ENCODE peak calls at places on chromosomes 13 and 19, in six cellular contexts. P is testis, N is right lobe of liver, C is ascending aorta, F is cardiac muscle cell, L is brain microvascular endothelial cell. J is an unnamed sample.

GRCh38 chr19:10861118-10861651 is 10.2 kb upstream of the CARM1 start:
- DNase-seq in F (peak), N (no peak), C (no peak), P (peak), L (peak), J (no peak)

GRCh38 chr19:30082611-30083010 is 140.6 kb downstream of the URI1 start:
- DNase-seq in L (no peak), F (no peak), C (no peak), N (no peak), P (no peak), J (no peak)

GRCh38 chr13:98345103-98345899 is 168.2 kb upstream of the RNF113B start:
- DNase-seq in F (peak), P (no peak), C (no peak), L (no peak), N (no peak), J (no peak)

GRCh38 chr19:39381910-39382611 is 8.8 kb downstream of the PAF1 start:
- DNase-seq in L (no peak), C (no peak), N (no peak), F (no peak), P (no peak), J (no peak)

GRCh38 chr19:15397236-15397635 is 17.6 kb upstream of the AKAP8 start:
- DNase-seq in P (no peak), L (no peak), C (no peak), N (no peak), F (no peak), J (no peak)

GRCh38 chr19:49690073-49690655 is 752 bp upstream of the CPT1C start:
- DNase-seq in F (no peak), C (no peak), P (no peak), N (no peak), L (no peak), J (no peak)

GRCh38 chr13:107649071-107649470 is 566.3 kb downstream of the LIG4 start:
- DNase-seq in N (no peak), P (no peak), C (no peak), L (no peak), F (peak), J (no peak)

GRCh38 chr19:52664461-52664860 is 26.3 kb upstream of the ZNF83 start:
- DNase-seq in F (no peak), L (no peak), P (no peak), N (no peak), C (no peak), J (no peak)

GRCh38 chr19:38842439-38843174 is 7.2 kb downstream of the HNRNPL start:
- DNase-seq in L (no peak), N (no peak), C (no peak), F (no peak), P (no peak), J (no peak)

GRCh38 chr13:110607675-110608224 is 7.6 kb upstream of the NAXD start:
- DNase-seq in L (no peak), P (no peak), N (no peak), F (no peak), C (no peak), J (no peak)

GRCh38 chr13:30715837-30716236 is 19.5 kb upstream of the ALOX5AP start:
- DNase-seq in C (peak), P (no peak), F (no peak), N (no peak), L (no peak), J (no peak)

GRCh38 chr19:3504723-3505122 is 1.4 kb upstream of the FZR1 start:
- DNase-seq in F (peak), P (no peak), N (no peak), L (no peak), C (no peak), J (no peak)

GRCh38 chr19:36719687-36720556 is 32.5 kb downstream of the ZNF567 start:
- DNase-seq in P (no peak), C (no peak), N (no peak), L (no peak), F (peak), J (no peak)

GRCh38 chr13:59658027-59658735 is 505.5 kb downstream of the DIAPH3 start:
- DNase-seq in L (no peak), F (no peak), C (no peak), P (no peak), N (no peak), J (no peak)

GRCh38 chr13:109759609-109760008 is 26.8 kb downstream of the IRS2 start:
- DNase-seq in N (no peak), F (no peak), P (no peak), C (no peak), L (no peak), J (no peak)

GRCh38 chr13:78972561-78972960 is 313.6 kb upstream of the OBI1 start:
- DNase-seq in F (no peak), P (peak), L (no peak), C (no peak), N (no peak), J (no peak)

GRCh38 chr19:16886305-16886880 is 2.4 kb upstream of the F2RL3 start:
- DNase-seq in P (peak), L (peak), C (no peak), F (peak), N (no peak), J (no peak)

DNA sequence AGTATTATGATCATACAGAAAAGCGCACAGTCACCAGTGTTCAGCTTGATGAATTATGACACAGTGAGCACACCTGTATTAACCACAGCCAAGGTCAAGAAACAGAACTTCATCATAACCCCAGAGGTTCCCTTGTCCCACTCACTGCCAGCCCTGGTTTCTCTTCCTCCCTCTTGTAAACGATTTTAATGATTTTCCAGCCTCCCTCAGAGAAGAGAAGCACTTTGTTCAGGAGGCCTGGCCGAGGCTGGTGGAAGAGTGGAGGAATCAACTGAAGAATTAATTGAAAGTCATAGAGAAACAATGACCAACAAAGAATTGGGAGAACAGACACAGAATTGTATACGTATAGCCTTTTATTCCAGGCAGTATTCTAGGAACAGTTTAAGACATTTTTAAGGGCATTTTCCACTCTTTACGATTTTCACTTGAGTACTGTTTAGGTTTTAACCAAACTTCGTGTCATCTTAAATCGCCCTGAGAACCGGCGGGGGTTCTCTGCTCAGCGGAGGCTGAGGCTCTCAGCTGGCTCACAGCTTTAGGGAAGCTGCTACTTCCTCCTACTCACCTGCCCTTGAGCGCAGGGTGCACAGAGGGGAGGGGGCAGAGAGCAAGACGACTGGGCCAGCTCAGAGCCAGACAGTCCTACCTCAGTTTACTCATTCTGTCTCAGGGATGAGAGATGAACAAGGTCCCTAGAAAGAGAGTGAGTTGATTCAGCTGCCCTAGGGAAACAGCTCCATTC is 108.6 kb downstream of the AKAP11 start:
- DNase-seq in N (no peak), L (no peak), F (no peak), C (no peak), P (no peak), J (no peak)
- H3K27ac ChIP-seq in N (no peak), L (no peak), F (no peak), C (no peak), P (no peak), J (no peak)

DNA sequence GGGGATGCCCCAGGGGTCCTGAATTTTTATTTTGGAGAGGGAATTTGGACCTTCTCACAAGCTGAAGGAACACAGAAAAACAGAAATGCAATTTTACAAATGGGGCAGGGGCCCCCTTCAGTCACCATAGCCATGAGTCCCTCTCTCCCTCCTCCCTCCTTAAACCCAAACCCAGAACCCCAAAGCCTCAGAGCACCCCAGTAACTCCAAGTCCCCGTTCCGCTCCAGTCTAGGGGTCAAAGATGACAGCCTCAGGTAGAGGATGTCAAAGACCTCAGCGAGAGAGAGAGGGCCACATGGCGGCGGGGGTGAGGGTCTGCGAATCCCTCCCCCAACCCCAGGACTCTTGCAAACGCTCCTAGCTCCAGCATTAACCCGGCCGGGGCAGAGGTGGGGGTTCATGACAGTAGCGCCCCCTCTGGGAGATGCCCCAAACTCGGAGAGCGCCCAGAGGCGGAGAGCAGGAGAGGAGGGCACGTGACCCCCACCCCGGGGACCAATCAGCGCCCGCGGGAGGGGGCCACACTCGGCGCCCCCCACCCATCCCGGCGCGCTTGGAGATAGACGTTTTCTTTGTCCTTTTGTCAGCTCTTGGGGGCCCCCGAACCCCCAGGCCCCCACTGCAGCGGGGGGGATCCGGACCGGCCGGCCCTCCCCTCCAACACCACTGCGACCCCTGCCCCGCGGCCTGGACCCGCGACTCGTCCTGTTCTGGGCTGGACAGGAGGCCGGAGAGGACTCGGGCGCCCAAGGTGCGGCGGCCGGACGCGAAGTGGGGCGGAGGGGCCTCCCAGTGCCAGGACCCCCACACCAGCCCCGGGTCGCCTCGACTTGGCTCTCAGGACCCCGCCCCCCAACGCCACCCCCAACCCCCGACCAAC is 20.8 kb upstream of the SEMA6B start:
- DNase-seq in F (no peak), N (no peak), P (no peak), L (no peak), C (no peak), J (no peak)
- TF ChIP-seq CTCF in F (peak), N (no peak), P (no peak), L (peak), C (no peak), J (no peak)

GRCh38 chr19:48646192-48646911 is 365 bp upstream of the CA11 start:
- DNase-seq in C (peak), F (peak), N (peak), L (peak), P (peak), J (peak)

GRCh38 chr19:48644355-48644754 is 1.6 kb downstream of the CA11 start:
- DNase-seq in C (no peak), P (no peak), N (no peak), L (no peak), F (no peak), J (no peak)

GRCh38 chr19:48646912-48647216 is 877 bp upstream of the CA11 start:
- DNase-seq in C (no peak), F (no peak), N (no peak), L (no peak), P (no peak), J (no peak)

GRCh38 chr19:48644839-48645651 is 942 bp downstream of the CA11 start:
- DNase-seq in N (peak), L (peak), P (peak), F (peak), C (peak), J (peak)

DNA sequence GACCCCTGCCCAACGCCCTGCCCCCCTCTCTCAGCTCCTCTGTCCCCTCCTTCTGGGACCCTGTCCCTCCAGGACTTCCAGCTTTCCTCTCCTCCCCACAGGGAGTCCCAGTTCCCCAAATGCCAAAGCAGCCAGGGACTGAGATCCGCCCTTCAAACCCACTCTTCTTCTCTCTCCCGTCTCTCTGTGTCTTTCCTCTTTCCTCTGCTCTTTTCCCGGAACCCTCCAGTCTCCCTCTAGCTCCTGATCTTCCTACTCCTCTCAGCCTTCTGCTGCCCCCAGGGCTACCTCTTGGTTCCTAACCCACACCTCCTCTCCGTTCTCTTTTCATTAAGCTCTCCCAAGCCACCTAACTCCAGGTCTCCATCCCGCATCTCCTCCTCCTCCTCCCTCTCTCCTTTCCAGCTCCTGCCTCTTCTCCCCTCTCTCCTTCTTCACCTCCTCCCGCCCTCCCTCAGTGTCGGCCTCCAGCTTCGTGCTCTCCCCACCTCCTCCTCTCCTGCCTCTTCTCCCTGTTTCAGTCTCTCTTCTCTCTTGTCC is at the start of gene CA11:
- DNase-seq in N (no peak), P (no peak), L (no peak), F (peak), C (no peak), J (no peak)
- H3K27ac ChIP-seq in N (peak), P (peak), L (no peak), F (peak), C (peak), J (peak)

GRCh38 chr13:62022369-62022768 is 606.7 kb upstream of the PCDH20 start:
- DNase-seq in F (no peak), L (no peak), C (no peak), P (no peak), N (no peak), J (no peak)
- TF ChIP-seq CTCF in F (no peak), L (no peak), C (no peak), P (no peak), N (no peak), J (no peak)

GRCh38 chr19:13098291-13099072 is 4.2 kb downstream of the LYL1 start:
- DNase-seq in L (no peak), F (peak), C (peak), N (no peak), P (no peak), J (no peak)
- H3K27ac ChIP-seq in L (no peak), F (no peak), C (peak), N (peak), P (peak), J (peak)

DNA sequence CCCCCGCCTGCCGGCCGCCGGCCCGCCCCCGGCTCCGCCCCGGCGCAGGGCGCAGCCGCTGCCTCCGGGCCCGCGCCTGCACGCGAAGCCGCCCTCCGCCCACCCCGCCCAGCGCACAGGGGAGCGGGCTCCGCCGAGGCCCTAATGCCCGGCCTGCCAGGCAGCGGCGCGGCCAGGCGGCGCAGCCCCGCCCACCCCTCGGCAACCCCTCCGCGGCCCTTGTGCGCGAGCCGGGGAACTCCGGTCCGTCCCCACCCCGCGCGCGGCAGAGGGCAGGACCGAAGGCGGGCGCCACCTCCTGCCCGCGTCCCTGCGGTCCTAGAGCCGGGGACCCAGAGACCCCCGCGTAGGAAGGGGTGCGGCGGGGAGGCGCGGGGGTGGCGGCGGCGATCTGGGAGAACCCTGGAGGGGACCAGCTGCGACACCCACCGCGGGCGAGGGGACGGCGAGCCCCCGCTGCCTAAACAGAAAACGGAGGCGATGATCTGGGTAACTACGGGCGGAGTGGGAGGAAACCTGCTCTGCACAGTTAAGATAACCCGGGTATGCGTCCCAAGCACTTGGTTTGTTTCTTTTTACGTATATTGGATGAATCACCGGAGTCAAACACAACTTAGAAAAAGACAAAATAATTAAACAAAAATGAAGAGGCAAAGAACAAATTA is 351 bp upstream of the USP12 start:
- DNase-seq in N (peak), C (peak), L (peak), P (peak), F (peak), J (peak)
- TF ChIP-seq CTCF in N (peak), C (no peak), L (no peak), P (no peak), F (no peak), J (no peak)

GRCh38 chr13:39461685-39462266 is 141.2 kb downstream of the LHFPL6 start:
- DNase-seq in L (no peak), F (no peak), P (no peak), C (no peak), N (no peak), J (no peak)
- H3K27ac ChIP-seq in L (no peak), F (peak), P (peak), C (no peak), N (no peak), J (no peak)

GRCh38 chr19:40798223-40798996 is 581 bp upstream of the EGLN2 start:
- DNase-seq in N (peak), L (peak), C (peak), F (peak), P (peak), J (peak)
- TF ChIP-seq CTCF in N (peak), L (peak), C (peak), F (peak), P (peak), J (peak)

GRCh38 chr19:54463531-54464043 is at the start of gene LENG9:
- DNase-seq in F (peak), C (peak), P (peak), N (peak), L (peak), J (peak)

GRCh38 chr19:54464044-54464623 is 556 bp upstream of the LENG9 start:
- DNase-seq in L (peak), N (peak), C (peak), F (peak), P (peak), J (peak)

GRCh38 chr19:54462072-54462712 is 1.4 kb downstream of the LENG9 start:
- DNase-seq in F (no peak), C (peak), L (no peak), N (no peak), P (no peak), J (no peak)

GRCh38 chr19:54461201-54462071 is 2.1 kb downstream of the LENG9 start:
- DNase-seq in L (no peak), F (peak), C (peak), N (no peak), P (no peak), J (no peak)

DNA sequence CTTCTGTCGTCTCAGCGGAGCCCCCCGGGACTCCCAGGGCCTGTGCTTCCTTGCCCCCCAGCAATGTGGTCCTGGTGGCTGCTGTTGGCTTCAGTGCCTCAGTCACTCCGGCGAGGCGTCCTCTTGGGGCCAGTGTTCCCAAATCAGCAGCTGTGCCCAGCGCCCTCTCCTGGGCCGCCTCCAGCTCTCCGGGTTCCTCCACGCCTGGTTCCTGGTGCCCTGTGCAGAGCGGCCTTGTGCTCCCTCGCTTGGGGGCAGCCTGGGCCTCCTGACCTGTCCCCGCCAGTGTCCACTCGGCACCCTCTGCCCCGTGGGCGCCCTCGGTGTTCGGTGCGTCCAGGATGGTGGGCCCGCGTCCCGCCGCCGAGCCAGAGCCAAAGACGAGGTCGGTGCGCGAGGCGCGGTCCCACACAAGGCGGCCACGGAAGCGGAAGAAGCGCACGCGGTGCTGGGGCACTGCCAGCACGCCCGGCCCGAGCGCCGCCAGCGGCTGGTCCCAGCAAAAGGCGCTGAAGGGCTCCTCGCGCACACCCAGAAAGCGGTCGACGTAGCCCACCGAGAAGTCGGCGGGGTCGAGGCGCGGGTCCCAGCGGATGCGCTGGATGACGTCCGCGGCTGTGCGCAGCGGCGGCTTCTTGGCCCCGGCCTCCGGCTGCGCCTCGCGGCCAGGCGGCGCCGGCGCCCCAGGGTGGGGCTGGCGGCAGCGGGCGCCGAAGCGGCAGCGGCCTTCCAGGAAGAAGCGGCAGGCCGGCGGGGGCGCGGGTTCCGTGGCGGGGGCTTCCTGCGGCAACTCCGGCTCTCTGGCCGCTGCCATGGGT is 656 bp downstream of the LENG9 start:
- DNase-seq in C (peak), N (peak), F (peak), P (peak), L (peak), J (no peak)
- H3K27ac ChIP-seq in C (peak), N (peak), F (peak), P (peak), L (peak), J (peak)

J was measured in RWPE1.